ENCODE peak calls at places on chromosomes 13 and 19, in four cellular contexts. B is AG04449, J is Caco-2, U is Peyer's patch. L is an unnamed sample.

GRCh38 chr19:1066251-1066747 is 668 bp upstream of the ARHGAP45 start:
- DNase-seq in B (no peak), U (peak; percentile 56), J (peak; percentile 91), L (peak; percentile 34)

GRCh38 chr19:2394054-2394668 is 33.2 kb downstream of the TIMM13 start:
- DNase-seq in B (no peak), U (peak; percentile 66), J (no peak), L (no peak)

GRCh38 chr19:1942078-1942933 is 1.3 kb downstream of the CSNK1G2 start:
- DNase-seq in J (peak; percentile 72), B (no peak), U (peak; percentile 91), L (peak; percentile 75)

GRCh38 chr19:892243-892996 is 567 bp downstream of the MED16 start:
- DNase-seq in U (no peak), J (no peak), B (no peak), L (peak; percentile 28)

GRCh38 chr13:24178847-24179845 is 18.6 kb downstream of the SPATA13 start:
- DNase-seq in J (no peak), U (no peak), B (no peak), L (no peak)

GRCh38 chr19:19672816-19673215 is 4.2 kb downstream of the ZNF101 start:
- DNase-seq in J (no peak), U (peak; percentile 24), B (no peak), L (no peak)

GRCh38 chr13:24228852-24229458 is 68.4 kb downstream of the SPATA13 start:
- DNase-seq in B (no peak), U (peak; percentile 74), J (no peak), L (peak; percentile 28)

GRCh38 chr13:50126378-50127016 is 111.3 kb downstream of the KCNRG start:
- DNase-seq in U (peak; percentile 55), J (no peak), B (no peak), L (no peak)

GRCh38 chr19:21580818-21581217 is 75.4 kb downstream of the ZNF429 start:
- DNase-seq in U (no peak), J (no peak), B (no peak), L (no peak)

GRCh38 chr19:48470856-48471255 is 1.7 kb downstream of the CYTH2 start:
- DNase-seq in B (no peak), J (no peak), U (no peak), L (no peak)

GRCh38 chr13:31168736-31169135 is 7.0 kb upstream of the HSPH1 start:
- DNase-seq in J (no peak), B (no peak), U (peak; percentile 61), L (no peak)

GRCh38 chr13:80012281-80012680 is 328.6 kb downstream of the SPRY2 start:
- DNase-seq in J (no peak), B (no peak), U (no peak), L (no peak)

GRCh38 chr19:4342421-4343055 is 824 bp upstream of the MPND start:
- DNase-seq in U (peak; percentile 98), J (peak; percentile 99), B (peak; percentile 100), L (peak; percentile 89)

GRCh38 chr13:95301947-95302386 is 716 bp upstream of the ABCC4 start:
- DNase-seq in J (no peak), B (no peak), U (no peak), L (no peak)

GRCh38 chr13:46778879-46779278 is 18.1 kb downstream of the ESD start:
- DNase-seq in J (no peak), U (no peak), B (no peak), L (no peak)

GRCh38 chr13:86135856-86136255 is 336.6 kb upstream of the SLITRK6 start:
- DNase-seq in U (no peak), B (no peak), J (no peak), L (no peak)

GRCh38 chr13:86813198-86813597 is 858.0 kb upstream of the SLITRK5 start:
- DNase-seq in B (no peak), U (no peak), J (no peak), L (no peak)

GRCh38 chr19:50313812-50314536 is 15.2 kb downstream of the KCNC3 start:
- DNase-seq in B (no peak), U (no peak), J (peak; percentile 60), L (no peak)

GRCh38 chr13:79081942-79082341 is 324.1 kb downstream of the RBM26 start:
- DNase-seq in U (no peak), B (no peak), J (no peak), L (no peak)

GRCh38 chr13:29849731-29850212 is 645 bp downstream of the UBL3 start:
- DNase-seq in U (peak; percentile 79), J (peak; percentile 76), B (no peak), L (peak; percentile 51)

GRCh38 chr19:17610384-17610783 is 54.9 kb downstream of the COLGALT1 start:
- DNase-seq in U (no peak), J (no peak), B (no peak), L (no peak)

GRCh38 chr19:2986951-2987491 is 9.7 kb downstream of the TLE6 start:
- DNase-seq in B (no peak), J (no peak), U (no peak), L (no peak)

GRCh38 chr19:41427647-41428480 is 690 bp upstream of the B3GNT8 start:
- DNase-seq in J (no peak), U (peak; percentile 73), B (no peak), L (no peak)

GRCh38 chr19:38736036-38736412 is 8.2 kb downstream of the CAPN12 start:
- DNase-seq in U (peak; percentile 83), B (no peak), J (peak; percentile 79), L (peak; percentile 72)

GRCh38 chr19:13976446-13976845 is 24.1 kb downstream of the DCAF15 start:
- DNase-seq in J (no peak), U (no peak), B (no peak), L (no peak)

GRCh38 chr13:28753208-28753892 is 34.6 kb upstream of the SLC46A3 start:
- DNase-seq in B (peak; percentile 78), U (peak; percentile 73), J (peak; percentile 84), L (peak; percentile 30)

GRCh38 chr19:6101991-6102390 is 8.3 kb downstream of the RFX2 start:
- DNase-seq in B (no peak), U (no peak), J (no peak), L (no peak)

GRCh38 chr13:98542568-98543379 is 34.1 kb downstream of the STK24 start:
- DNase-seq in B (no peak), J (no peak), U (peak; percentile 46), L (no peak)

GRCh38 chr13:76993473-76993872 is 1.6 kb downstream of the CLN5 start:
- DNase-seq in J (no peak), U (no peak), B (no peak), L (no peak)

GRCh38 chr19:45526143-45526542 is 18.9 kb downstream of the VASP start:
- DNase-seq in B (no peak), J (peak; percentile 92), U (peak; percentile 69), L (peak; percentile 70)

GRCh38 chr19:11754663-11755062 is 12.1 kb upstream of the ZNF441 start:
- DNase-seq in B (no peak), U (no peak), J (no peak), L (no peak)

GRCh38 chr13:23600534-23600933 is 30.3 kb downstream of the TNFRSF19 start:
- DNase-seq in B (no peak), J (no peak), U (no peak), L (no peak)

GRCh38 chr19:35913589-35913988 is 5.5 kb upstream of the TYROBP start:
- DNase-seq in U (no peak), J (no peak), B (no peak), L (no peak)

DNA sequence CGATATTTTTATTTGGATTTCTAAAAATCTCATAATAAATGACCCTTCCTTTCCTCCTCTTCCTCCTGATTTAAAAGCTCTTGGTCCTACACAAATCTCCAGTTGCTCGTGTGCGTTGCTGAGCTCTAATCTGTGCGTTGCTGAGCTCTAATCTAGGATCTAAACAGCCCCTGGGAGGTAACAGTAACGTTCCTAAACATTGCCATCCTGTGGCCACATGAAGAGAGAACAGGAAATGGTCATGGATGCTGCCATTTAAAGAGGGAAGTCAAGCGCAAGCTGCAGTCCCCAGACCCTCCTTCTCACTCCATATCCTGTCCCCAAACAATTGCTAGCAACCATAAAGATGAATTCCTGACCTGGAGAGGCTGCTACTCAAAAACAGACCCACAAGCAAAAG is 170.8 kb downstream of the NUFIP1 start:
- DNase-seq in B (no peak), U (no peak), J (peak; percentile 56), L (no peak)
- TF ChIP-seq CTCF in B (no peak), U (no peak), J (no peak), L (no peak)

GRCh38 chr19:33468361-33469170 is 53.0 kb downstream of the PEPD start:
- DNase-seq in J (no peak), U (peak; percentile 37), B (no peak), L (no peak)
- TF ChIP-seq CTCF in J (no peak), U (no peak), B (no peak), L (no peak)

GRCh38 chr13:113035209-113035800 is 66.3 kb downstream of the MCF2L start:
- DNase-seq in U (no peak), B (no peak), J (no peak), L (no peak)
- TF ChIP-seq CTCF in U (no peak), B (no peak), J (no peak), L (no peak)

GRCh38 chr13:20057963-20058362 is 99.4 kb downstream of the ZMYM2 start:
- DNase-seq in J (no peak), U (no peak), B (no peak), L (no peak)
- TF ChIP-seq CTCF in J (no peak), U (no peak), B (no peak), L (no peak)

DNA sequence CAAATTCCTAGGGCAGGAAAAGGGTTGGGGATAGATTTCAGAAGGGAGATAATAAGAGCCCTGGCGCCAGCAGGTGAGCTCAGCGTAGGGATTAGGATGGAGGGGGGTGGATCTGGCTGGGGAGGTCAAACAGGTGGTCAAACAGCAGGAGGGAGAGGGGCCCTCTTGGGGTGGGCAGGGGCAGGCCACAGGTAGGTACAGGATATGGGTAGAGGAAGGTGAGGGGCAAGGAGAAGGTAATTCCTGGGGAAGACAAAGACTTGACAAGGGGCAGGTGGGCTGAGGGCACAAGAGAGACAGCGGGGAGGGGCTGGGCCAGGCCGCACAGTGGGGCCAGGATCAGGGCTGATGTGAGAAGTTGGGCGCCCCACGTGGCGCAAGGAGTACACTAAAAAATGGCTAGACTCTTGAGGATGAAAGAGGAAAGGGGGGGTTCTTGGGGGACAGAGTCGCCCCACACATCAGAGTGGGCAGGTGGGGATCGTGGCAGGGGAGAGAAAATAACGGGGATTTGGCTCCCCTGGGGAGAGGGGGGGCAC is 713 bp downstream of the KRI1 start:
- DNase-seq in B (no peak), U (peak; percentile 78), J (no peak), L (peak; percentile 29)
- TF ChIP-seq CTCF in B (peak; percentile 51), U (no peak), J (no peak), L (no peak)

GRCh38 chr19:43636121-43636683 is 3.4 kb downstream of the CADM4 start:
- DNase-seq in B (no peak), U (no peak), J (no peak), L (no peak)
- TF ChIP-seq CTCF in B (no peak), U (no peak), J (no peak), L (no peak)

L was measured in Calu3.